ENCODE peak calls at places on chromosomes 3 and 15, in five cellular contexts. One of them, this sample, is unnamed.

GRCh38 chr15:73927476-73928240 is 1.4 kb downstream of the LOXL1 start:
- DNase-seq in kidney epithelial cell: no peak
- DNase-seq in activated CD8-positive, alpha-beta memory T cell treated with anti-CD3 and anti-CD28 coated beads, Interleukin-2, amount 50 U/mL, for 4 hours: peak
- DNase-seq in HEK293T: peak
- DNase-seq in Calu3: peak
- DNase-seq in this sample: peak

GRCh38 chr3:126287536-126288181 is 69.5 kb downstream of the KLF15 start:
- DNase-seq in kidney epithelial cell: peak
- DNase-seq in activated CD8-positive, alpha-beta memory T cell treated with anti-CD3 and anti-CD28 coated beads, Interleukin-2, amount 50 U/mL, for 4 hours: no peak
- DNase-seq in HEK293T: peak
- DNase-seq in Calu3: peak
- DNase-seq in this sample: no peak

GRCh38 chr3:14424711-14425573 is 22.5 kb downstream of the SLC6A6 start:
- DNase-seq in kidney epithelial cell: no peak
- DNase-seq in activated CD8-positive, alpha-beta memory T cell treated with anti-CD3 and anti-CD28 coated beads, Interleukin-2, amount 50 U/mL, for 4 hours: peak
- DNase-seq in HEK293T: no peak
- DNase-seq in Calu3: peak
- DNase-seq in this sample: no peak

GRCh38 chr15:70214266-70214665 is 116.5 kb upstream of the TLE3 start:
- DNase-seq in kidney epithelial cell: no peak
- DNase-seq in activated CD8-positive, alpha-beta memory T cell treated with anti-CD3 and anti-CD28 coated beads, Interleukin-2, amount 50 U/mL, for 4 hours: no peak
- DNase-seq in HEK293T: peak
- DNase-seq in Calu3: no peak
- DNase-seq in this sample: no peak

GRCh38 chr3:4856136-4856535 is 123.1 kb upstream of the BHLHE40 start:
- DNase-seq in kidney epithelial cell: no peak
- DNase-seq in activated CD8-positive, alpha-beta memory T cell treated with anti-CD3 and anti-CD28 coated beads, Interleukin-2, amount 50 U/mL, for 4 hours: no peak
- DNase-seq in HEK293T: no peak
- DNase-seq in Calu3: no peak
- DNase-seq in this sample: no peak

GRCh38 chr15:39896837-39897236 is 23.2 kb downstream of the GPR176 start:
- DNase-seq in kidney epithelial cell: no peak
- DNase-seq in activated CD8-positive, alpha-beta memory T cell treated with anti-CD3 and anti-CD28 coated beads, Interleukin-2, amount 50 U/mL, for 4 hours: no peak
- DNase-seq in HEK293T: no peak
- DNase-seq in Calu3: no peak
- DNase-seq in this sample: no peak

GRCh38 chr3:57544181-57545125 is at the start of gene DNAH12:
- DNase-seq in kidney epithelial cell: peak
- DNase-seq in activated CD8-positive, alpha-beta memory T cell treated with anti-CD3 and anti-CD28 coated beads, Interleukin-2, amount 50 U/mL, for 4 hours: no peak
- DNase-seq in HEK293T: peak
- DNase-seq in Calu3: peak
- DNase-seq in this sample: no peak

GRCh38 chr3:102104093-102104492 is 254.8 kb downstream of the NFKBIZ start:
- DNase-seq in kidney epithelial cell: no peak
- DNase-seq in activated CD8-positive, alpha-beta memory T cell treated with anti-CD3 and anti-CD28 coated beads, Interleukin-2, amount 50 U/mL, for 4 hours: no peak
- DNase-seq in HEK293T: no peak
- DNase-seq in Calu3: no peak
- DNase-seq in this sample: no peak

GRCh38 chr15:84937144-84937543 is 44.5 kb upstream of the PDE8A start:
- DNase-seq in kidney epithelial cell: no peak
- DNase-seq in activated CD8-positive, alpha-beta memory T cell treated with anti-CD3 and anti-CD28 coated beads, Interleukin-2, amount 50 U/mL, for 4 hours: no peak
- DNase-seq in HEK293T: no peak
- DNase-seq in Calu3: no peak
- DNase-seq in this sample: no peak

GRCh38 chr15:90596943-90597342 is 67.2 kb downstream of the CRTC3 start:
- DNase-seq in kidney epithelial cell: no peak
- DNase-seq in activated CD8-positive, alpha-beta memory T cell treated with anti-CD3 and anti-CD28 coated beads, Interleukin-2, amount 50 U/mL, for 4 hours: no peak
- DNase-seq in HEK293T: no peak
- DNase-seq in Calu3: no peak
- DNase-seq in this sample: peak

GRCh38 chr3:105369501-105370371 is 3.0 kb downstream of the ALCAM start:
- DNase-seq in kidney epithelial cell: no peak
- DNase-seq in activated CD8-positive, alpha-beta memory T cell treated with anti-CD3 and anti-CD28 coated beads, Interleukin-2, amount 50 U/mL, for 4 hours: peak
- DNase-seq in HEK293T: peak
- DNase-seq in Calu3: peak
- DNase-seq in this sample: peak

GRCh38 chr3:185176756-185177359 is 24.0 kb upstream of the C3orf70 start:
- DNase-seq in kidney epithelial cell: no peak
- DNase-seq in activated CD8-positive, alpha-beta memory T cell treated with anti-CD3 and anti-CD28 coated beads, Interleukin-2, amount 50 U/mL, for 4 hours: no peak
- DNase-seq in HEK293T: peak
- DNase-seq in Calu3: peak
- DNase-seq in this sample: no peak

GRCh38 chr3:152121292-152121654 is 147.5 kb upstream of the MBNL1 start:
- DNase-seq in kidney epithelial cell: peak
- DNase-seq in activated CD8-positive, alpha-beta memory T cell treated with anti-CD3 and anti-CD28 coated beads, Interleukin-2, amount 50 U/mL, for 4 hours: no peak
- DNase-seq in HEK293T: no peak
- DNase-seq in Calu3: no peak
- DNase-seq in this sample: no peak

GRCh38 chr3:100230715-100231114 is 30.1 kb upstream of the TBC1D23 start:
- DNase-seq in kidney epithelial cell: no peak
- DNase-seq in activated CD8-positive, alpha-beta memory T cell treated with anti-CD3 and anti-CD28 coated beads, Interleukin-2, amount 50 U/mL, for 4 hours: no peak
- DNase-seq in HEK293T: no peak
- DNase-seq in Calu3: no peak
- DNase-seq in this sample: no peak

GRCh38 chr3:114451561-114452018 is 157.8 kb downstream of the TIGIT start:
- DNase-seq in kidney epithelial cell: no peak
- DNase-seq in activated CD8-positive, alpha-beta memory T cell treated with anti-CD3 and anti-CD28 coated beads, Interleukin-2, amount 50 U/mL, for 4 hours: no peak
- DNase-seq in HEK293T: no peak
- DNase-seq in Calu3: no peak
- DNase-seq in this sample: no peak

GRCh38 chr3:196662711-196663571 is 23.4 kb downstream of the NRROS start:
- DNase-seq in kidney epithelial cell: no peak
- DNase-seq in activated CD8-positive, alpha-beta memory T cell treated with anti-CD3 and anti-CD28 coated beads, Interleukin-2, amount 50 U/mL, for 4 hours: no peak
- DNase-seq in HEK293T: no peak
- DNase-seq in Calu3: no peak
- DNase-seq in this sample: peak

GRCh38 chr15:45795487-45796069 is 160.7 kb downstream of the SQOR start:
- DNase-seq in kidney epithelial cell: peak
- DNase-seq in activated CD8-positive, alpha-beta memory T cell treated with anti-CD3 and anti-CD28 coated beads, Interleukin-2, amount 50 U/mL, for 4 hours: no peak
- DNase-seq in HEK293T: peak
- DNase-seq in Calu3: peak
- DNase-seq in this sample: no peak

GRCh38 chr15:94370197-94370987 is 139.0 kb downstream of the MCTP2 start:
- DNase-seq in kidney epithelial cell: no peak
- DNase-seq in activated CD8-positive, alpha-beta memory T cell treated with anti-CD3 and anti-CD28 coated beads, Interleukin-2, amount 50 U/mL, for 4 hours: no peak
- DNase-seq in HEK293T: no peak
- DNase-seq in Calu3: no peak
- DNase-seq in this sample: no peak

GRCh38 chr3:25291524-25291923 is 136.5 kb upstream of the RARB start:
- DNase-seq in kidney epithelial cell: no peak
- DNase-seq in activated CD8-positive, alpha-beta memory T cell treated with anti-CD3 and anti-CD28 coated beads, Interleukin-2, amount 50 U/mL, for 4 hours: no peak
- DNase-seq in HEK293T: no peak
- DNase-seq in Calu3: no peak
- DNase-seq in this sample: no peak

GRCh38 chr3:188683032-188683491 is 488.7 kb upstream of the TPRG1 start:
- DNase-seq in kidney epithelial cell: peak
- DNase-seq in activated CD8-positive, alpha-beta memory T cell treated with anti-CD3 and anti-CD28 coated beads, Interleukin-2, amount 50 U/mL, for 4 hours: no peak
- DNase-seq in HEK293T: no peak
- DNase-seq in Calu3: peak
- DNase-seq in this sample: no peak

GRCh38 chr15:91490211-91490610 is 363.3 kb upstream of the SLCO3A1 start:
- DNase-seq in kidney epithelial cell: no peak
- DNase-seq in activated CD8-positive, alpha-beta memory T cell treated with anti-CD3 and anti-CD28 coated beads, Interleukin-2, amount 50 U/mL, for 4 hours: no peak
- DNase-seq in HEK293T: no peak
- DNase-seq in Calu3: no peak
- DNase-seq in this sample: no peak

GRCh38 chr3:126101521-126101982 is 17.6 kb upstream of the SLC41A3 start:
- DNase-seq in kidney epithelial cell: no peak
- DNase-seq in activated CD8-positive, alpha-beta memory T cell treated with anti-CD3 and anti-CD28 coated beads, Interleukin-2, amount 50 U/mL, for 4 hours: no peak
- DNase-seq in HEK293T: no peak
- DNase-seq in Calu3: no peak
- DNase-seq in this sample: peak

GRCh38 chr3:53846134-53846850 is at the start of the genes CHDH and IL17RB:
- DNase-seq in kidney epithelial cell: no peak
- DNase-seq in activated CD8-positive, alpha-beta memory T cell treated with anti-CD3 and anti-CD28 coated beads, Interleukin-2, amount 50 U/mL, for 4 hours: no peak
- DNase-seq in HEK293T: peak
- DNase-seq in Calu3: peak
- DNase-seq in this sample: no peak

GRCh38 chr3:184807549-184807948 is 4.4 kb upstream of the VPS8 start:
- DNase-seq in kidney epithelial cell: no peak
- DNase-seq in activated CD8-positive, alpha-beta memory T cell treated with anti-CD3 and anti-CD28 coated beads, Interleukin-2, amount 50 U/mL, for 4 hours: no peak
- DNase-seq in HEK293T: no peak
- DNase-seq in Calu3: no peak
- DNase-seq in this sample: no peak

GRCh38 chr3:10234526-10235230 is 13.6 kb upstream of the TATDN2 start:
- DNase-seq in kidney epithelial cell: no peak
- DNase-seq in activated CD8-positive, alpha-beta memory T cell treated with anti-CD3 and anti-CD28 coated beads, Interleukin-2, amount 50 U/mL, for 4 hours: no peak
- DNase-seq in HEK293T: no peak
- DNase-seq in Calu3: no peak
- DNase-seq in this sample: peak

GRCh38 chr3:160486459-160486869 is 36.9 kb upstream of the TRIM59 start:
- DNase-seq in kidney epithelial cell: no peak
- DNase-seq in activated CD8-positive, alpha-beta memory T cell treated with anti-CD3 and anti-CD28 coated beads, Interleukin-2, amount 50 U/mL, for 4 hours: no peak
- DNase-seq in HEK293T: no peak
- DNase-seq in Calu3: peak
- DNase-seq in this sample: no peak

GRCh38 chr3:125137432-125138033 is 75.0 kb downstream of the SLC12A8 start:
- DNase-seq in kidney epithelial cell: peak
- DNase-seq in activated CD8-positive, alpha-beta memory T cell treated with anti-CD3 and anti-CD28 coated beads, Interleukin-2, amount 50 U/mL, for 4 hours: no peak
- DNase-seq in HEK293T: no peak
- DNase-seq in Calu3: no peak
- DNase-seq in this sample: peak

GRCh38 chr3:18579659-18580058 is 154.5 kb upstream of the SATB1 start:
- DNase-seq in kidney epithelial cell: no peak
- DNase-seq in activated CD8-positive, alpha-beta memory T cell treated with anti-CD3 and anti-CD28 coated beads, Interleukin-2, amount 50 U/mL, for 4 hours: no peak
- DNase-seq in HEK293T: no peak
- DNase-seq in Calu3: no peak
- DNase-seq in this sample: no peak

GRCh38 chr3:76643620-76644019 is 396.3 kb upstream of the ROBO2 start:
- DNase-seq in kidney epithelial cell: no peak
- DNase-seq in activated CD8-positive, alpha-beta memory T cell treated with anti-CD3 and anti-CD28 coated beads, Interleukin-2, amount 50 U/mL, for 4 hours: no peak
- DNase-seq in HEK293T: no peak
- DNase-seq in Calu3: no peak
- DNase-seq in this sample: no peak

GRCh38 chr15:91132079-91132478 is 32.0 kb downstream of the SV2B start:
- DNase-seq in kidney epithelial cell: no peak
- DNase-seq in activated CD8-positive, alpha-beta memory T cell treated with anti-CD3 and anti-CD28 coated beads, Interleukin-2, amount 50 U/mL, for 4 hours: no peak
- DNase-seq in HEK293T: no peak
- DNase-seq in Calu3: no peak
- DNase-seq in this sample: no peak

GRCh38 chr3:4721511-4721911 is 228.4 kb downstream of the ITPR1 start:
- DNase-seq in kidney epithelial cell: peak
- DNase-seq in activated CD8-positive, alpha-beta memory T cell treated with anti-CD3 and anti-CD28 coated beads, Interleukin-2, amount 50 U/mL, for 4 hours: no peak
- DNase-seq in HEK293T: no peak
- DNase-seq in Calu3: no peak
- DNase-seq in this sample: no peak

GRCh38 chr15:95825672-95826387 is 504.7 kb upstream of the NR2F2 start:
- DNase-seq in kidney epithelial cell: no peak
- DNase-seq in activated CD8-positive, alpha-beta memory T cell treated with anti-CD3 and anti-CD28 coated beads, Interleukin-2, amount 50 U/mL, for 4 hours: no peak
- DNase-seq in HEK293T: peak
- DNase-seq in Calu3: no peak
- DNase-seq in this sample: no peak

GRCh38 chr15:88543065-88543776 is 3.3 kb downstream of the DET1 start:
- DNase-seq in kidney epithelial cell: no peak
- DNase-seq in activated CD8-positive, alpha-beta memory T cell treated with anti-CD3 and anti-CD28 coated beads, Interleukin-2, amount 50 U/mL, for 4 hours: no peak
- DNase-seq in HEK293T: no peak
- DNase-seq in Calu3: no peak
- DNase-seq in this sample: no peak

GRCh38 chr15:94119923-94120775 is 111.2 kb upstream of the MCTP2 start:
- DNase-seq in kidney epithelial cell: peak
- DNase-seq in activated CD8-positive, alpha-beta memory T cell treated with anti-CD3 and anti-CD28 coated beads, Interleukin-2, amount 50 U/mL, for 4 hours: peak
- DNase-seq in HEK293T: peak
- DNase-seq in Calu3: peak
- DNase-seq in this sample: no peak

GRCh38 chr15:96612917-96613316 is 282.4 kb downstream of the NR2F2 start:
- DNase-seq in kidney epithelial cell: no peak
- DNase-seq in activated CD8-positive, alpha-beta memory T cell treated with anti-CD3 and anti-CD28 coated beads, Interleukin-2, amount 50 U/mL, for 4 hours: no peak
- DNase-seq in HEK293T: no peak
- DNase-seq in Calu3: no peak
- DNase-seq in this sample: no peak

GRCh38 chr15:71366926-71367325 is 251.7 kb downstream of the THSD4 start:
- DNase-seq in kidney epithelial cell: no peak
- DNase-seq in activated CD8-positive, alpha-beta memory T cell treated with anti-CD3 and anti-CD28 coated beads, Interleukin-2, amount 50 U/mL, for 4 hours: no peak
- DNase-seq in HEK293T: no peak
- DNase-seq in Calu3: no peak
- DNase-seq in this sample: no peak

This sample was measured in posterior vena cava.